ENCODE peak calls at places on chromosomes 16 and 17, in four cellular contexts. Q, I, Z and D are unnamed samples. For H3K4me1, the result is how much of the 10 kb centered on the place peaks cover.

GRCh38 chr17:45431531-45432404 is 902 bp downstream of the ARHGAP27 start:
- DNase-seq in Z (peak), Q (peak), I (peak), D (peak)

GRCh38 chr17:14428640-14429029 is 127.8 kb downstream of the HS3ST3B1 start:
- DNase-seq in Q (no peak), I (no peak), Z (no peak), D (no peak)

GRCh38 chr16:85005278-85006069 is 5.9 kb downstream of the ZDHHC7 start:
- DNase-seq in Z (no peak), I (no peak), Q (no peak), D (no peak)

GRCh38 chr16:27154573-27155521 is 48.5 kb upstream of the KDM8 start:
- DNase-seq in I (peak), Q (peak), Z (peak), D (no peak)

GRCh38 chr17:50721194-50722010 is 2.0 kb downstream of the LUC7L3 start:
- DNase-seq in I (no peak), Z (no peak), Q (no peak), D (no peak)

GRCh38 chr16:85444879-85445778 is 168.0 kb upstream of the GSE1 start:
- DNase-seq in I (no peak), Z (peak), Q (no peak), D (peak)

GRCh38 chr17:77083547-77083946 is 57.2 kb upstream of the SEC14L1 start:
- DNase-seq in Z (no peak), Q (no peak), I (no peak), D (no peak)

GRCh38 chr17:8576895-8577294 is 53.6 kb downstream of the MYH10 start:
- DNase-seq in I (no peak), Q (no peak), Z (no peak), D (no peak)

GRCh38 chr17:29746669-29747068 is 124.0 kb upstream of the CORO6 start:
- DNase-seq in I (no peak), Z (no peak), Q (no peak), D (no peak)

GRCh38 chr16:69481901-69482341 is 57.5 kb downstream of the CYB5B start:
- DNase-seq in Q (no peak), I (peak), Z (peak), D (peak)

GRCh38 chr16:57755061-57755684 is 19.6 kb downstream of the KATNB1 start:
- DNase-seq in I (no peak), Q (no peak), Z (no peak), D (no peak)

GRCh38 chr16:27401768-27402568 is at the start of gene IL21R:
- DNase-seq in Q (no peak), Z (peak), I (no peak), D (no peak)

GRCh38 chr17:79023886-79024771 is at the start of gene C1QTNF1:
- DNase-seq in Z (peak), I (peak), Q (no peak), D (peak)

GRCh38 chr17:1077536-1078061 is 80.7 kb downstream of the TIMM22 start:
- DNase-seq in Z (no peak), Q (no peak), I (no peak), D (no peak)

GRCh38 chr17:42078396-42079042 is 19.8 kb downstream of the ZNF385C start:
- DNase-seq in Z (no peak), I (no peak), Q (no peak), D (no peak)

GRCh38 chr17:39634384-39634871 is 2.5 kb upstream of the STARD3 start:
- DNase-seq in Q (no peak), I (no peak), Z (no peak), D (no peak)

GRCh38 chr16:88613-89012 is 10.6 kb downstream of the MPG start:
- DNase-seq in Z (no peak), I (no peak), Q (no peak), D (no peak)

GRCh38 chr16:61042736-61043135 is 993.5 kb downstream of the CDH8 start:
- DNase-seq in I (no peak), Z (no peak), Q (no peak), D (no peak)

GRCh38 chr17:45361451-45361850 is 44.6 kb upstream of the MAP3K14 start:
- DNase-seq in Q (no peak), I (no peak), Z (no peak), D (peak)

GRCh38 chr16:2449118-2449517 is 10.8 kb upstream of the TEDC2 start:
- DNase-seq in I (no peak), Z (no peak), Q (no peak), D (no peak)

GRCh38 chr17:62625870-62626200 is 1.6 kb upstream of the MRC2 start:
- DNase-seq in I (no peak), Z (no peak), Q (no peak), D (no peak)

GRCh38 chr16:87603684-87604571 is 1.6 kb downstream of the JPH3 start:
- DNase-seq in Z (no peak), Q (no peak), I (no peak), D (no peak)

GRCh38 chr17:17724307-17724921 is 43.2 kb downstream of the RAI1 start:
- DNase-seq in Z (no peak), Q (no peak), I (peak), D (no peak)

GRCh38 chr17:31379796-31380195 is 11.7 kb upstream of the RAB11FIP4 start:
- DNase-seq in Q (no peak), I (no peak), Z (no peak), D (no peak)

GRCh38 chr17:39738568-39738901 is 797 bp downstream of the GRB7 start:
- DNase-seq in I (no peak), Q (no peak), Z (peak), D (no peak)

GRCh38 chr16:72848045-72848410 is 199.9 kb downstream of the ZFHX3 start:
- DNase-seq in Z (no peak), Q (no peak), I (no peak), D (no peak)

GRCh38 chr17:49436174-49436573 is 21.5 kb upstream of the PHB1 start:
- DNase-seq in I (no peak), Q (no peak), Z (no peak), D (no peak)

GRCh38 chr16:57937861-57938260 is 33.1 kb downstream of the CNGB1 start:
- DNase-seq in Q (no peak), Z (no peak), I (no peak), D (no peak)

GRCh38 chr17:1058423-1059130 is 61.6 kb downstream of the TIMM22 start:
- DNase-seq in Z (peak), Q (no peak), I (no peak), D (no peak)

GRCh38 chr17:51164911-51165679 is 1.1 kb upstream of the NME2 start:
- DNase-seq in Q (no peak), Z (no peak), I (no peak), D (peak)

GRCh38 chr17:72984145-72984924 is 108.2 kb downstream of the SLC39A11 start:
- DNase-seq in Q (no peak), I (no peak), Z (no peak), D (no peak)

GRCh38 chr17:55263565-55264272 is 1.0 kb upstream of the HLF start:
- DNase-seq in Q (no peak), Z (no peak), I (no peak), D (no peak)

GRCh38 chr17:29158515-29159275 is 21.5 kb downstream of the MYO18A start:
- DNase-seq in I (no peak), Z (no peak), Q (no peak), D (no peak)

GRCh38 chr17:8968503-8968902 is 3.0 kb upstream of the PIK3R5 start:
- DNase-seq in I (no peak), Z (no peak), Q (no peak), D (no peak)

GRCh38 chr16:81848306-81848853 is 69.3 kb downstream of the PLCG2 start:
- DNase-seq in I (no peak), Q (no peak), Z (no peak), D (no peak)

GRCh38 chr17:19248923-19249574 is 11.9 kb downstream of the EPN2 start:
- DNase-seq in Z (no peak), I (peak), Q (no peak), D (no peak)

GRCh38 chr16:65579050-65579449 is 457.2 kb upstream of the CDH11 start:
- DNase-seq in Z (no peak), I (no peak), Q (peak), D (no peak)

DNA sequence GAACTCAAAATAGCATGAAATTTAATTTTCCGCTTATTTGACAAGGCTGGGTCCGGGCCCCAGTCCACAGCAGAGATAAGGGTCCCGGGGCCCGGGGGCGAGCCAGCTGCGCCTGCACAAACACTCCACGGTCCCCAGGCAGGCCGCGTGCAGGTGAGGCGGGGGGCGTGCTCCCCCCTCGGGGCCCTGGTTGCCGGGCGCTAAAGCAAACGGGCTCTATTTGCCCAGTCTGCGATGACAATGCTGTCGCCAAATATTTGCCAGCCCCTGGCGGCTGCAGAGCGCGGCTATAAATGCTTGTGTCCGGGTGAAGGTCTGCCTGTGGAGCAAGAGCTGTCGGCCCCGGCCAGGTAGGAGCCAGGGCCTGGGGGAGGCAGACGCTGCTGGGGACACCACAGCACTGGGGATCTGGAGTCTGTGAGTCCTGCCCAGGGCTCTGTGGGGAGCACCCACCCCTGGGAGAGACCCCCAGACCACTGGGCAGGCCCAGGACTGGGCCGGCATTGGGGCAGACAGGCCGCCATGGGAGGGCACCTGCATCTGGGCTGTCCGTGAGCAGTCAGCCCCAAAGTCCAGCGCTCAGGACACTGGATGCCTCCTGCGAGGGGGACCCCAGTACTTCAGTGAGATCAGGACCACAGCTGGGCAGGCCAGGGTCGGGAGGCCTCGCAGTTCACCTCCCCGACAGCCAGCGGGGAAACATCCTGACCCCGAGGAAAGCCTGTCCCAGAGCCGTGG is at the start of gene PERCC1:
- DNase-seq in Q (no peak), I (no peak), Z (peak), D (no peak)
- TF ChIP-seq EP300 in Q (no peak), I (no peak), Z (no peak), D (no peak)

GRCh38 chr16:6492742-6493141 is 839.9 kb upstream of the RBFOX1 start:
- DNase-seq in Z (no peak), Q (no peak), I (no peak), D (no peak)

GRCh38 chr16:6496996-6497395 is 835.6 kb upstream of the RBFOX1 start:
- DNase-seq in Z (no peak), Q (no peak), I (no peak), D (no peak)

DNA sequence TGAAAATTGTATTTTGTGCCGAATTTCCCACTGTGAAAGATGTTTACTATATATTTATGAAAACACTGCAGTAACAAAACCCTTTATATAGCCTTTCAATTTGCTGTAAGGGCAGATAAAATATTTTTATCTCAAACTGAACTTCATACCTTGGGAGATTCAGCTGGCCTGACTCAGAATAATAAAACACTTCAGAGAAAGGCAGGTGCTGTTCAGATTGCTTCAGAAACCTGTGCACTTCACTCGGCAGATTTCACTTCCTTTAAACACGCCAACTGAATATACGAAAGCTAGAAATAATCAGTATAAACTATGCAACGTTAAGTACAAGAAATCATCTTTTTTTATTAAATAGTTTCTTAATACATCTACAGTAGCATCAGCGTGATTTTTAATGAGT is 839.1 kb upstream of the RBFOX1 start:
- DNase-seq in Z (no peak), I (no peak), Q (no peak), D (no peak)
- H3K4me1 ChIP-seq in Z (under half), I (under half), Q (under half), D (under half)

DNA sequence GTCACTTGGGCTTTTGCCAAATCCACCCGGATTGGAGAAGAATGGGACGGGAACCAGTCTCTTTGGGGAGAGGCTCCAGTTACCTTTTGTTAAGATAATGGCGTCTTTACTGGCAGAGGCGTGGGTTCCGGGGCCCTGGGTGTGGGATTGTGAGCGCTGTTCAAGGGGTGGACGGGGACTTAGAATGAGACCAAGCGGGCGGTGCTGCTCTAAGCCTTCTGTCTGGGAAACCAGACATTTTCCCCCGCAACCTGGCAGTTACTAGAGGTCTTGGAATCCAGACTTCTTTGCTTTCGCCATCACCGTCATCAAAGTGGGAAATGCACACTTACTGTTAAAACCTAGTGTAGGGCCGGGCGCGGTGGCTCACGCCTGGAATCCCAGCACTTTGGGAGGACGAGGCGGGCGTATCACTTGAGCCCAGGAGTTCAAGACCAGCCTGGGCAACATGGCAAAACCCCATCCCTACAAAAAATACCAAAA is 706 bp downstream of the TEN1 start:
- DNase-seq in Z (no peak), I (no peak), Q (no peak), D (peak)
- TF ChIP-seq POLR2A in Z (no peak), I (no peak), Q (no peak), D (no peak)

GRCh38 chr17:81394831-81395599 is at the start of gene BAHCC1:
- DNase-seq in Q (peak), I (peak), Z (peak), D (peak)
- TF ChIP-seq EP300 in Q (no peak), I (no peak), Z (no peak), D (no peak)

DNA sequence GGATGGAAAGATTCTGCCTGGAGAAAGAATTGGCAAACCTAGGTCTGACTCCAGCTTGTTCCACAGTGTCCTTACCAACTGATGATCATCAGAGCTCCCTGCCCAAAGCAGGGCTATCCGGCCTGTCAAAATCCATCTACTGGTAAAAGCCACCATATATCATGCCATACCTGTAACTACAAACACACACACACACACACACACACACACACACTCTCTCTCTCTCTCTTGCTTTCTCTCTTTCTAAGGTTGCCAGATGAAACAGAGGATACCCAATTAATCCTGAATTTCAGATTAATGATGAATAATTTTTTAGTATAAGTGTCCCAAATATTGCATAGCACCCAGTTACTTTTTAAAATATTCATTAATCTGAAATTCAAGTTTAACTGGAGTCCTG is 1.5 kb upstream of the MMP28 start:
- DNase-seq in I (no peak), Q (no peak), Z (no peak), D (no peak)
- H3K4me1 ChIP-seq in I (under half), Q (under half), Z (half or more), D (half or more)

GRCh38 chr17:44278006-44278405 is 10.1 kb upstream of the SLC4A1 start:
- DNase-seq in Z (no peak), Q (no peak), I (no peak), D (no peak)

GRCh38 chr17:44283374-44284023 is 15.6 kb upstream of the SLC4A1 start:
- DNase-seq in I (no peak), Z (no peak), Q (no peak), D (no peak)

GRCh38 chr17:44281570-44281969 is 13.6 kb upstream of the SLC4A1 start:
- DNase-seq in Z (no peak), Q (no peak), I (no peak), D (no peak)

GRCh38 chr17:44280383-44280782 is 12.4 kb upstream of the SLC4A1 start:
- DNase-seq in Q (no peak), I (no peak), Z (no peak), D (no peak)

DNA sequence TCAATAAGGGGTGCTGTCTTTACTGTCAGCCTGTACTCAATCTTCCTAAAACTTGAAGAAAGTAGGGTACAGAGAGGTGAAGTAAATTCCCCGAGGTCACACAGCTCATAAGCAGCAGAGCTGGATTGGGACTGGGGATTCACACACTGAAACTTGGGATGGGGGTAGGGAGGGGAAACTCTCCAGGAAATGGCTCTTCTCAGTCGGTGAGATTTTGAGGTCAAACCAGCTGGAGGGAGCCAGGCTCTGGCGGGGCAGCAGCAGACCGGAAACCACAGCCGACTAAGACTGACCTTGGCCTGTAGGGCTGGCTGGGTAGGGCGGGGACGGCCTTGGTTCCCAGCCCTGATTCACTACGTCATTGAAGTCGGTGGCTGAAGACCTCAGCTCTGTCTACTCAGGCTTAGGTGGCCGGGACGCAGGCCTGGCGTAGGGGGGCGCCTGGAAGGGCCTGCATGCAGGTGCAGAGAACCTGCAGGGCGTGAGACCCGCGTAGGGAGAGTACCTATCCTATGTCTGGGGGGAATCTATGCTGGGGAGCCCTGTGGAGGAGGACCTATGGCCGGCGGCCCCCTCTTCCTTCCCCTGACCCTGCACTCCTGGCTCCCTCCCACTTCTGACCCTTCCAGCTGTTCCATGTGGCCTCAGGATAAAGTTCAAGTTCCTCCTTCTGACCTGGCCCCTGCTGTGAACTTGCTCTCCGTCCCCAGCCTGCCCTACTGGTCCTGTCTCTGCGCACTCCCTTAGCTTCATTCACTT is 11.8 kb upstream of the SLC4A1 start:
- DNase-seq in I (peak), Z (peak), Q (peak), D (no peak)
- TF ChIP-seq POLR2A in I (no peak), Z (no peak), Q (no peak), D (no peak)